ENCODE peak calls at places on chromosomes 4 and X, in five cellular contexts. G, H, D, S and P are unnamed samples. For H3K27me3, the result is how much of the 10 kb centered on the place peaks cover.

GRCh38 chrX:114344756-114345155 is 239.1 kb upstream of the HTR2C start:
- DNase-seq in H (peak), D (no peak), S (no peak), G (no peak), P (no peak)

GRCh38 chr4:130336585-130337217 is 1240.7 kb downstream of the C4orf33 start:
- DNase-seq in G (no peak), S (no peak), H (peak), D (no peak), P (no peak)

GRCh38 chr4:100935090-100935489 is 412.2 kb downstream of the PPP3CA start:
- DNase-seq in S (no peak), G (no peak), D (no peak), H (peak), P (no peak)

GRCh38 chr4:82213485-82214162 is 160.2 kb downstream of the HNRNPD start:
- DNase-seq in H (no peak), D (no peak), S (no peak), G (no peak), P (no peak)

GRCh38 chr4:80091688-80092087 is 18.7 kb upstream of the ANTXR2 start:
- DNase-seq in D (no peak), G (no peak), S (no peak), H (no peak), P (no peak)

GRCh38 chr4:79864470-79865190 is 208.4 kb downstream of the ANTXR2 start:
- DNase-seq in D (no peak), S (no peak), H (peak), G (no peak), P (no peak)

GRCh38 chrX:153781428-153782047 is 697 bp downstream of the SRPK3 start:
- DNase-seq in G (no peak), S (no peak), D (no peak), H (no peak), P (no peak)

GRCh38 chrX:137684591-137684990 is 118.7 kb downstream of the ZIC3 start:
- DNase-seq in G (no peak), S (no peak), H (no peak), D (no peak), P (no peak)

GRCh38 chrX:72713130-72713529 is 976 bp downstream of the PHKA1 start:
- DNase-seq in G (no peak), D (no peak), H (peak), S (no peak), P (no peak)

GRCh38 chr4:2797545-2798305 is 4.8 kb downstream of the SH3BP2 start:
- DNase-seq in H (no peak), D (no peak), G (peak), S (peak), P (no peak)

GRCh38 chr4:2135083-2135482 is 76.0 kb downstream of the NAT8L start:
- DNase-seq in G (no peak), H (peak), S (no peak), D (no peak), P (no peak)

GRCh38 chr4:92050875-92051274 is 252.9 kb upstream of the GRID2 start:
- DNase-seq in G (no peak), D (no peak), H (no peak), S (no peak), P (no peak)

DNA sequence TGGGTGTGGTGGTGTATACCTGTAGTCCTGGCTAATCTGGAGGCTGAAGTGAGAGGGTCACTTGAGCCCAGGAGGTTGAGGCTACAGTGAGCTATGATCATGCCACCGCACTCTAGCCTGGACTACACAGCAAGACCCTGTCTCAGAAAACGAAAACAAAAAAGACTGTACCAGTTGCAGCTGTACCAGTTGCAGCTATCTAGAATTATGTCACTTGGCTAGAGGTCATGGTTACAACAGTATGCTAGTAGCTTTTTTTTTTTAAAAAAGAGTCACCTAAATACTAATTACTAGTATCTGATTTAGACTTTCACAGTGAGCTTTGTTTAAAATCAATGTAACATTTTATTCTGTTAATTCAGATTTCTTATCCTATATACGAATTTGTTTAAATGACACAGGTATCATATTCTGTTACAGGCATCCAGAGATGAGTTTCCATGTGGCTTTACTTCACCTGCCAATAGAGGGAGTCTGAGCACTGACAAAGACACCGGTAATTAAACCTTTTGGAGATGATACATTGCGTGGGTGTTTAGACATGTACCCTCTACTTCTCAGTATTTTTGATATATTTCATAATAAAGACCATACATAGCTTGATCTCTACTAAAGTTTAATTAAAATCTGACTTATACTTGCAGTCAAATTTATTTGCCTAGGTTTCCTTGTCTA is 100.2 kb upstream of the IL13RA1 start:
- DNase-seq in S (no peak), D (no peak), G (no peak), H (no peak), P (no peak)
- TF ChIP-seq CTCF in S (peak), D (no peak), G (no peak), H (no peak), P (no peak)

GRCh38 chrX:155880586-155881157 is 473 bp upstream of the VAMP7 start:
- DNase-seq in G (no peak), S (no peak), H (peak), D (no peak), P (no peak)
- H3K27ac ChIP-seq in G (no peak), S (peak), H (peak), D (peak), P (peak)

GRCh38 chr4:4840351-4840750 is 19.1 kb upstream of the MSX1 start:
- DNase-seq in H (no peak), S (no peak), D (no peak), G (no peak), P (no peak)
- H3K27me3 ChIP-seq in H (under half), S (under half), D (under half), G (under half), P (under half)

DNA sequence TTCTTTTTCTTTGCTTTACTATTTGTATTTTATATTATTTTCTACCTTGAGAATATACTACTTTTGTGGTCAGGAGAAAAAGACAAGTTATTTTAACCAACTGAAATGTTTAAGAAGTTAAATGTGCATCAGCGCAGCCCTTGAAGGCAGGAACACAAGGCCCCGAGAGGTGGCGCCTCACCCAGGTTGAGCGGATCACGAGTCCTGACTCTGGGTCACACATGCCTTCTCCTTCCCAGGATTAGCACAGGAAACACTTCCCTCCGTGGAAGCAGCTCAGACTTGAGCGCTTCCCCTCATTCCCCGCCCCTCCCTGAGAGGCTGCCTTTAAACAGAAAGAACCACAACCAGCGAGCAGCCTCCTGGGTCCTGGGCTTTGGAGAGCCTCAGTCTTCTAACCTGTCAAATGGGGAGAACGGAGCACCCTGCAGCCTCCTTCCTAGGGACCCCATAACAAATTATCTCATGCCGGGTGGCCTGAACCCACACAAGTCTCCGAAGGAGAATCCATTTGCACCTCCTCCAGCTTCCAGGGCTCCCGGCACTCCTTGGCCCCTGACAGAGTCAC is 217.6 kb downstream of the AFAP1 start:
- DNase-seq in G (no peak), D (no peak), H (peak), S (no peak), P (no peak)
- TF ChIP-seq CTCF in G (no peak), D (no peak), H (no peak), S (no peak), P (no peak)

GRCh38 chrX:48022100-48022499 is 15.3 kb downstream of the SPACA5 start:
- DNase-seq in G (no peak), S (no peak), D (no peak), H (no peak), P (no peak)
- H3K27ac ChIP-seq in G (no peak), S (peak), D (no peak), H (no peak), P (no peak)

DNA sequence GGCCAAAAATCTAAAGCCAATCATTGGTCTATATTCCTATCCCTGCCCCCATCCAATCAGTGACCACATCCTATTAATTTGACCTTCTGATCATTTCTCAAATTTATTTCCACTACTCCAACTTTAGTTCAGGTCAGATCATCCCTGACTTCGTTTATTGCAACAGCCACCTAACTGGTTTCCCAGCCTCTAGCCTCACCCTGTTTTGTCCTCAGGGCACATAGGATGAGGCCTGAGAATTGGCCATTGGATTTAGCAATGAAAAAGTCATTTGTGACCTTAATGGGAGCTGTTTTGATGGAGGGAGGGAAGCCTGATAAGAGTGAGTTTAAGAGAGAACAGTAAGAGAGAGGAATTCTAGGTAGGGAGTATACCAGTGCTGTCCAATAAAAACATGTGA is 155.0 kb downstream of the AMMECR1 start:
- DNase-seq in S (no peak), H (no peak), G (no peak), D (no peak), P (no peak)
- H3K27me3 ChIP-seq in S (under half), H (under half), G (under half), D (under half), P (under half)

GRCh38 chr4:123622572-123622971 is 226.0 kb downstream of the SPRY1 start:
- DNase-seq in H (no peak), G (no peak), S (no peak), D (no peak), P (no peak)
- TF ChIP-seq CTCF in H (no peak), G (peak), S (no peak), D (no peak), P (no peak)

GRCh38 chr4:143405197-143405730 is 68.6 kb downstream of the GAB1 start:
- DNase-seq in G (no peak), S (no peak), H (no peak), D (no peak), P (no peak)

GRCh38 chr4:143402776-143403550 is 66.3 kb downstream of the GAB1 start:
- DNase-seq in S (no peak), D (no peak), H (no peak), G (no peak), P (no peak)

GRCh38 chr4:143406523-143406922 is 69.8 kb downstream of the GAB1 start:
- DNase-seq in D (peak), H (peak), S (peak), G (no peak), P (no peak)

GRCh38 chr4:143404555-143404954 is 67.9 kb downstream of the GAB1 start:
- DNase-seq in D (no peak), G (no peak), S (no peak), H (no peak), P (no peak)

GRCh38 chr4:143403551-143403816 is 66.8 kb downstream of the GAB1 start:
- DNase-seq in S (no peak), H (no peak), G (no peak), D (no peak), P (no peak)
- H3K27ac ChIP-seq in S (peak), H (no peak), G (no peak), D (peak), P (no peak)

GRCh38 chrX:103400931-103401330 is 24.6 kb downstream of the BEX3 start:
- DNase-seq in D (no peak), S (no peak), G (no peak), H (no peak), P (no peak)
- H3K27me3 ChIP-seq in D (under half), S (under half), G (under half), H (under half), P (under half)